ENCODE peak calls at places on chromosome 15, in seven cellular contexts. One of them, this sample, is unnamed.

GRCh38 chr15:85860394-85861161 is 65.9 kb upstream of the KLHL25 start:
- DNase-seq in MCF 10A: no peak
- DNase-seq in IMR-90: no peak
- DNase-seq in EL: no peak
- DNase-seq in BE2C: no peak
- DNase-seq in vagina: no peak
- DNase-seq in SHP77: no peak
- DNase-seq in this sample: no peak

GRCh38 chr15:66774001-66774814 is 72.2 kb downstream of the SMAD6 start:
- DNase-seq in BE2C: peak
- DNase-seq in EL: peak
- DNase-seq in IMR-90: peak
- DNase-seq in SHP77: peak
- DNase-seq in MCF 10A: peak
- DNase-seq in vagina: no peak
- DNase-seq in this sample: peak

GRCh38 chr15:40937762-40938529 is 8.8 kb downstream of the DLL4 start:
- DNase-seq in SHP77: peak
- DNase-seq in EL: peak
- DNase-seq in MCF 10A: peak
- DNase-seq in IMR-90: no peak
- DNase-seq in vagina: no peak
- DNase-seq in BE2C: no peak
- DNase-seq in this sample: peak

GRCh38 chr15:31004220-31004733 is 12.8 kb upstream of the MTMR10 start:
- DNase-seq in vagina: no peak
- DNase-seq in MCF 10A: no peak
- DNase-seq in EL: no peak
- DNase-seq in BE2C: no peak
- DNase-seq in IMR-90: no peak
- DNase-seq in SHP77: no peak
- DNase-seq in this sample: no peak

GRCh38 chr15:93719941-93720351 is 511.4 kb upstream of the MCTP2 start:
- DNase-seq in IMR-90: peak
- DNase-seq in MCF 10A: peak
- DNase-seq in BE2C: no peak
- DNase-seq in SHP77: no peak
- DNase-seq in vagina: no peak
- DNase-seq in EL: no peak
- DNase-seq in this sample: no peak

GRCh38 chr15:63986751-63987341 is 59.4 kb downstream of the DAPK2 start:
- DNase-seq in MCF 10A: no peak
- DNase-seq in IMR-90: no peak
- DNase-seq in SHP77: no peak
- DNase-seq in EL: no peak
- DNase-seq in vagina: no peak
- DNase-seq in BE2C: no peak
- DNase-seq in this sample: no peak

GRCh38 chr15:70156781-70157261 is 59.1 kb upstream of the TLE3 start:
- DNase-seq in vagina: no peak
- DNase-seq in BE2C: no peak
- DNase-seq in IMR-90: peak
- DNase-seq in EL: peak
- DNase-seq in SHP77: peak
- DNase-seq in MCF 10A: peak
- DNase-seq in this sample: no peak

GRCh38 chr15:87976552-87976951 is 280.0 kb downstream of the NTRK3 start:
- DNase-seq in vagina: peak
- DNase-seq in SHP77: no peak
- DNase-seq in MCF 10A: no peak
- DNase-seq in EL: no peak
- DNase-seq in BE2C: no peak
- DNase-seq in IMR-90: no peak
- DNase-seq in this sample: no peak

GRCh38 chr15:31303434-31304073 is 23.1 kb upstream of the KLF13 start:
- DNase-seq in EL: no peak
- DNase-seq in vagina: peak
- DNase-seq in BE2C: no peak
- DNase-seq in IMR-90: no peak
- DNase-seq in SHP77: no peak
- DNase-seq in MCF 10A: peak
- DNase-seq in this sample: no peak

GRCh38 chr15:59148160-59148810 is 43.3 kb downstream of the CCNB2 start:
- DNase-seq in SHP77: no peak
- DNase-seq in MCF 10A: no peak
- DNase-seq in vagina: no peak
- DNase-seq in EL: peak
- DNase-seq in BE2C: no peak
- DNase-seq in IMR-90: peak
- DNase-seq in this sample: no peak

GRCh38 chr15:101027273-101027901 is 108.2 kb downstream of the LRRK1 start:
- DNase-seq in vagina: peak
- DNase-seq in MCF 10A: no peak
- DNase-seq in IMR-90: no peak
- DNase-seq in EL: no peak
- DNase-seq in BE2C: peak
- DNase-seq in SHP77: peak
- DNase-seq in this sample: no peak

GRCh38 chr15:25759421-25759820 is 103.7 kb downstream of the ATP10A start:
- DNase-seq in EL: no peak
- DNase-seq in vagina: no peak
- DNase-seq in MCF 10A: no peak
- DNase-seq in BE2C: no peak
- DNase-seq in IMR-90: no peak
- DNase-seq in SHP77: no peak
- DNase-seq in this sample: no peak

GRCh38 chr15:38549222-38549621 is 15.4 kb downstream of the RASGRP1 start:
- DNase-seq in BE2C: no peak
- DNase-seq in IMR-90: peak
- DNase-seq in SHP77: no peak
- DNase-seq in MCF 10A: no peak
- DNase-seq in vagina: no peak
- DNase-seq in EL: peak
- DNase-seq in this sample: no peak

GRCh38 chr15:80474751-80475295 is 70.6 kb downstream of the ARNT2 start:
- DNase-seq in vagina: no peak
- DNase-seq in BE2C: no peak
- DNase-seq in EL: no peak
- DNase-seq in IMR-90: no peak
- DNase-seq in MCF 10A: no peak
- DNase-seq in SHP77: peak
- DNase-seq in this sample: no peak

GRCh38 chr15:67149859-67150824 is 84.7 kb downstream of the SMAD3 start:
- DNase-seq in MCF 10A: peak
- DNase-seq in IMR-90: peak
- DNase-seq in BE2C: peak
- DNase-seq in vagina: no peak
- DNase-seq in EL: peak
- DNase-seq in SHP77: no peak
- DNase-seq in this sample: no peak

GRCh38 chr15:60009581-60010379 is 5.7 kb downstream of the FOXB1 start:
- DNase-seq in BE2C: no peak
- DNase-seq in vagina: no peak
- DNase-seq in SHP77: no peak
- DNase-seq in MCF 10A: no peak
- DNase-seq in IMR-90: no peak
- DNase-seq in EL: no peak
- DNase-seq in this sample: no peak

GRCh38 chr15:90388462-90389182 is 580 bp downstream of the IQGAP1 start:
- DNase-seq in BE2C: peak
- DNase-seq in EL: peak
- DNase-seq in MCF 10A: peak
- DNase-seq in IMR-90: peak
- DNase-seq in SHP77: no peak
- DNase-seq in vagina: no peak
- DNase-seq in this sample: peak

GRCh38 chr15:43777293-43777819 is 590 bp upstream of the ELL3 start:
- DNase-seq in BE2C: peak
- DNase-seq in IMR-90: peak
- DNase-seq in MCF 10A: peak
- DNase-seq in vagina: no peak
- DNase-seq in SHP77: peak
- DNase-seq in EL: no peak
- DNase-seq in this sample: peak

GRCh38 chr15:44243146-44243545 is 45.4 kb upstream of the GOLM2 start:
- DNase-seq in MCF 10A: no peak
- DNase-seq in EL: peak
- DNase-seq in BE2C: peak
- DNase-seq in IMR-90: no peak
- DNase-seq in vagina: no peak
- DNase-seq in SHP77: no peak
- DNase-seq in this sample: no peak

GRCh38 chr15:77632760-77633133 is at the start of gene LINGO1:
- DNase-seq in SHP77: no peak
- DNase-seq in vagina: no peak
- DNase-seq in EL: no peak
- DNase-seq in IMR-90: no peak
- DNase-seq in MCF 10A: no peak
- DNase-seq in BE2C: no peak
- DNase-seq in this sample: no peak

GRCh38 chr15:68991723-68992122 is 22.8 kb upstream of the NOX5 start:
- DNase-seq in MCF 10A: no peak
- DNase-seq in EL: no peak
- DNase-seq in vagina: peak
- DNase-seq in BE2C: peak
- DNase-seq in SHP77: no peak
- DNase-seq in IMR-90: peak
- DNase-seq in this sample: no peak